ENCODE peak calls at places on chromosomes 7 and 10, in six cellular contexts. H, J, S, Q, N and U are unnamed samples.

GRCh38 chr10:122279725-122280141 is 8.6 kb downstream of the BTBD16 start:
- DNase-seq in S (peak; percentile 46), H (peak; percentile 54), Q (peak; percentile 70), N (no peak), J (no peak), U (no peak)

GRCh38 chr7:101869026-101869900 is 51.8 kb downstream of the CUX1 start:
- DNase-seq in H (no peak), N (no peak), Q (no peak), J (no peak), S (no peak), U (no peak)

GRCh38 chr7:128906001-128906765 is 4.3 kb downstream of the KCP start:
- DNase-seq in Q (no peak), S (peak; percentile 33), N (no peak), H (no peak), J (no peak), U (no peak)

GRCh38 chr7:138212314-138212713 is 136.1 kb downstream of the AKR1D1 start:
- DNase-seq in S (no peak), N (no peak), Q (no peak), J (no peak), H (no peak), U (no peak)

GRCh38 chr10:29392376-29393021 is 103.6 kb downstream of the LYZL1 start:
- DNase-seq in Q (no peak), S (peak; percentile 19), J (no peak), N (no peak), H (peak; percentile 63), U (no peak)

GRCh38 chr10:124998624-124999291 is 56.8 kb downstream of the ZRANB1 start:
- DNase-seq in J (no peak), H (no peak), S (no peak), N (no peak), Q (no peak), U (no peak)

GRCh38 chr10:2760736-2761135 is 306.6 kb upstream of the PFKP start:
- DNase-seq in H (no peak), S (no peak), N (no peak), Q (no peak), J (no peak), U (no peak)

GRCh38 chr10:24457661-24458318 is 248.9 kb downstream of the KIAA1217 start:
- DNase-seq in S (peak; percentile 86), N (no peak), Q (no peak), J (no peak), H (no peak), U (no peak)

GRCh38 chr7:132609222-132609621 is 33.0 kb upstream of the PLXNA4 start:
- DNase-seq in S (no peak), Q (no peak), H (no peak), J (no peak), N (no peak), U (peak; percentile 81)

GRCh38 chr7:37986780-37987380 is 66.4 kb downstream of the EPDR1 start:
- DNase-seq in Q (no peak), S (peak; percentile 6), J (no peak), N (peak; percentile 7), H (no peak), U (peak; percentile 87)

GRCh38 chr7:106613861-106614560 is 46.9 kb downstream of the CCDC71L start:
- DNase-seq in Q (no peak), N (no peak), S (no peak), J (no peak), H (peak; percentile 65), U (no peak)

GRCh38 chr7:44912775-44913347 is 27.5 kb upstream of the PURB start:
- DNase-seq in N (no peak), J (no peak), Q (no peak), H (peak; percentile 8), S (peak; percentile 13), U (no peak)

GRCh38 chr10:96995851-96996250 is 163.8 kb downstream of the LCOR start:
- DNase-seq in N (no peak), H (peak; percentile 20), J (no peak), Q (no peak), S (peak; percentile 9), U (peak; percentile 13)

GRCh38 chr10:30373596-30374327 is 24.7 kb upstream of the MTPAP start:
- DNase-seq in Q (no peak), J (no peak), H (no peak), N (no peak), S (no peak), U (no peak)

GRCh38 chr10:129951251-129951808 is 12.7 kb downstream of the EBF3 start:
- DNase-seq in Q (no peak), H (peak; percentile 80), N (no peak), S (no peak), J (no peak), U (no peak)

GRCh38 chr7:50937727-50938126 is 155.0 kb upstream of the GRB10 start:
- DNase-seq in J (no peak), Q (no peak), N (no peak), S (no peak), H (no peak), U (no peak)

GRCh38 chr7:98056580-98056979 is 50.1 kb upstream of the LMTK2 start:
- DNase-seq in S (peak; percentile 97), H (no peak), Q (no peak), N (no peak), J (no peak), U (no peak)

GRCh38 chr10:94623572-94623971 is 60.0 kb upstream of the CYP2C18 start:
- DNase-seq in N (no peak), J (no peak), H (no peak), S (no peak), Q (no peak), U (no peak)

GRCh38 chr10:98134117-98134430 is 383 bp upstream of the R3HCC1L start:
- DNase-seq in S (no peak), Q (no peak), N (no peak), J (no peak), H (no peak), U (no peak)

GRCh38 chr7:93902777-93903423 is 3.5 kb upstream of the GNGT1 start:
- DNase-seq in H (peak; percentile 90), S (no peak), N (no peak), J (no peak), Q (peak; percentile 32), U (no peak)

GRCh38 chr10:74651565-74651964 is 174.8 kb upstream of the KAT6B start:
- DNase-seq in J (no peak), S (no peak), N (no peak), H (no peak), Q (no peak), U (no peak)

GRCh38 chr10:35079763-35080162 is 10.4 kb downstream of the CUL2 start:
- DNase-seq in H (peak; percentile 57), S (peak; percentile 70), J (no peak), Q (peak; percentile 15), N (peak; percentile 39), U (no peak)

GRCh38 chr10:49310460-49310859 is 11.5 kb downstream of the C10orf71 start:
- DNase-seq in N (no peak), H (no peak), S (no peak), J (no peak), Q (no peak), U (no peak)

GRCh38 chr7:47724335-47724982 is 142.5 kb upstream of the TNS3 start:
- DNase-seq in Q (no peak), S (peak; percentile 10), N (peak; percentile 68), J (no peak), H (peak; percentile 71), U (peak; percentile 33)

GRCh38 chr7:91289633-91290260 is 25.5 kb downstream of the FZD1 start:
- DNase-seq in H (no peak), S (peak; percentile 12), Q (no peak), N (no peak), J (no peak), U (no peak)

GRCh38 chr7:44949315-44949714 is 29.5 kb downstream of the MYO1G start:
- DNase-seq in Q (no peak), H (no peak), N (no peak), S (no peak), J (no peak), U (no peak)

GRCh38 chr7:1508277-1508758 is 4.1 kb upstream of the INTS1 start:
- DNase-seq in J (no peak), H (no peak), N (no peak), Q (no peak), S (no peak), U (no peak)

GRCh38 chr7:156473476-156474240 is 166.9 kb upstream of the RNF32 start:
- DNase-seq in S (no peak), J (no peak), N (no peak), H (peak; percentile 41), Q (peak; percentile 27), U (peak; percentile 11)

GRCh38 chr7:116495737-116496136 is 3.8 kb upstream of the CAV2 start:
- DNase-seq in N (no peak), J (no peak), H (peak; percentile 75), Q (no peak), S (peak; percentile 79), U (no peak)
- H3K4me3 ChIP-seq in N (no peak overlapping the region), J (no peak overlapping the region), H (no peak overlapping the region), Q (no peak overlapping the region), S (no peak overlapping the region), U (no peak overlapping the region)

GRCh38 chr7:126022452-126022851 is 1092.8 kb upstream of the POT1 start:
- DNase-seq in N (no peak), S (no peak), Q (no peak), J (no peak), H (no peak), U (no peak)

GRCh38 chr7:126026421-126027088 is 1096.9 kb upstream of the POT1 start:
- DNase-seq in N (peak; percentile 43), H (no peak), J (no peak), Q (peak; percentile 4), S (peak; percentile 16), U (peak; percentile 9)
- TF ChIP-seq CTCF in N (no peak), H (no peak), J (no peak), Q (no peak), S (no peak), U (no peak)

GRCh38 chr7:23273141-23273599 is 26.0 kb upstream of the MALSU1 start:
- DNase-seq in S (peak; percentile 88), H (peak; percentile 89), J (peak; percentile 90), N (peak; percentile 85), Q (peak; percentile 93), U (peak; percentile 81)
- H3K4me3 ChIP-seq in S (no peak overlapping the region), H (no peak overlapping the region), J (no peak overlapping the region), N (no peak overlapping the region), Q (peak overlapping the region; percentile 34), U (no peak overlapping the region)

DNA sequence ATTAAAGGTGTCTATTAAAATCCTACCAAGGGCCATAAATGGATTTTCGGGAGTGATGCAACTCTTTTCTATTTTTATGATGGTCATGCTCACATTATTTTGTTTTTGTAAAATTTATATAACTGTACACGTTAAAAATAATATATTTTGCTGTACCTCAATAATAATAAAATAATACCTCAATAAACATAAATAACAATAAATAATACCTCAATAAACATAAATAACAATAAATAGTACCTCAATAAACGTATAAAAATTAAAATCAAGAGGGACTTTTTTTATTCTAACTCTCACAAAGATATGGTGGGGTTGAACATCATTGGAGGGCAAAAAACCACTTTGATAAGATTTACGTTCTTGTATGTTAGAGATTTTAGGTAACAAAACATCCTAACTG is 1189.6 kb upstream of the CELF2 start:
- DNase-seq in Q (no peak), J (no peak), H (no peak), N (no peak), S (no peak), U (no peak)
- TF ChIP-seq CTCF in Q (no peak), J (no peak), H (no peak), N (no peak), S (no peak), U (no peak)

DNA sequence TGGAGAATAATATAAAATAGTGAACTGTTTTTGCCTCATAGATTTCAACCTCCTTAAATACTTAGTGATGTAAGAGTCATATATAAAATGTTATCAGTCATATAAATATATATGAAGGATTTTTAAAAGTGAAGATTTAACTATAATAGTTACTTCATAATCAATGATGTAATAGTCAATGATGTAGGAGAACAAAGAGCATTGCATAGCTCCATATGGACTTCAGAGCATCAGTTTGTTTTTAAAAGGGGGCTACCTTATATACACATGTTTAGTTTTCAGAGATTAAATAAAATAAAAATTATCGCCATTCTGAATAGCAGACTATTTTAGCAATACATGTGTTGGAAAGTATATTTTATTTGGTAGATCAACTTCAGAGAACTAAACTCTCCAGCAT is 29.1 kb upstream of the EPC1 start:
- DNase-seq in J (no peak), S (no peak), N (no peak), Q (no peak), H (no peak), U (no peak)
- H3K4me3 ChIP-seq in J (no peak overlapping the region), S (peak overlapping the region; percentile 65), N (no peak overlapping the region), Q (no peak overlapping the region), H (no peak overlapping the region), U (peak overlapping the region; percentile 67)